ENCODE peak calls at places on chromosomes 7 and 10, in four cellular contexts. One of them, this sample, is unnamed.
A peak's percentile ranks its signal among the peaks of the same experiment; 100 is the strongest.

GRCh38 chr10:67140641-67141040 is 214.8 kb downstream of the LRRTM3 start:
- DNase-seq in A549: no peak
- DNase-seq in astrocyte of the spinal cord: no peak
- DNase-seq in fibroblast of the aortic adventitia: no peak
- DNase-seq in this sample: no peak

GRCh38 chr10:59843733-59844132 is 62.6 kb downstream of the CCDC6 start:
- DNase-seq in fibroblast of the aortic adventitia: no peak
- DNase-seq in A549: no peak
- DNase-seq in astrocyte of the spinal cord: no peak
- DNase-seq in this sample: no peak

GRCh38 chr10:34978080-34978479 is 112.1 kb downstream of the CUL2 start:
- DNase-seq in astrocyte of the spinal cord: no peak
- DNase-seq in A549: no peak
- DNase-seq in fibroblast of the aortic adventitia: no peak
- DNase-seq in this sample: no peak

GRCh38 chr7:2717293-2717904 is 29.4 kb downstream of the AMZ1 start:
- DNase-seq in astrocyte of the spinal cord: peak; percentile 55
- DNase-seq in fibroblast of the aortic adventitia: peak; percentile 54
- DNase-seq in A549: no peak
- DNase-seq in this sample: peak; percentile 37

GRCh38 chr7:11009631-11010030 is 36.0 kb downstream of the PHF14 start:
- DNase-seq in A549: no peak
- DNase-seq in fibroblast of the aortic adventitia: peak; percentile 11
- DNase-seq in astrocyte of the spinal cord: no peak
- DNase-seq in this sample: no peak

GRCh38 chr10:60098676-60099601 is 192.6 kb upstream of the CCDC6 start:
- DNase-seq in A549: peak; percentile 38
- DNase-seq in astrocyte of the spinal cord: no peak
- DNase-seq in fibroblast of the aortic adventitia: no peak
- DNase-seq in this sample: no peak

GRCh38 chr7:73872056-73872908 is 11.3 kb downstream of the TMEM270 start:
- DNase-seq in A549: no peak
- DNase-seq in astrocyte of the spinal cord: no peak
- DNase-seq in fibroblast of the aortic adventitia: no peak
- DNase-seq in this sample: no peak

GRCh38 chr10:132578287-132578951 is 40.8 kb downstream of the INPP5A start:
- DNase-seq in A549: no peak
- DNase-seq in fibroblast of the aortic adventitia: no peak
- DNase-seq in astrocyte of the spinal cord: no peak
- DNase-seq in this sample: no peak

GRCh38 chr10:112960151-112960681 is 10.2 kb downstream of the TCF7L2 start:
- DNase-seq in A549: no peak
- DNase-seq in fibroblast of the aortic adventitia: peak; percentile 22
- DNase-seq in astrocyte of the spinal cord: peak; percentile 30
- DNase-seq in this sample: no peak

GRCh38 chr10:90857635-90858488 is at the start of gene HTR7:
- DNase-seq in fibroblast of the aortic adventitia: no peak
- DNase-seq in astrocyte of the spinal cord: peak; percentile 45
- DNase-seq in A549: peak; percentile 46
- DNase-seq in this sample: peak; percentile 33

GRCh38 chr10:71543608-71544158 is 147.0 kb downstream of the CDH23 start:
- DNase-seq in astrocyte of the spinal cord: no peak
- DNase-seq in fibroblast of the aortic adventitia: no peak
- DNase-seq in A549: no peak
- DNase-seq in this sample: no peak

GRCh38 chr10:131144711-131145375 is 166.7 kb downstream of the TCERG1L start:
- DNase-seq in A549: no peak
- DNase-seq in astrocyte of the spinal cord: no peak
- DNase-seq in fibroblast of the aortic adventitia: no peak
- DNase-seq in this sample: no peak

GRCh38 chr7:141550694-141551079 is 523 bp upstream of the AGK start:
- DNase-seq in A549: peak; percentile 7
- DNase-seq in astrocyte of the spinal cord: no peak
- DNase-seq in fibroblast of the aortic adventitia: no peak
- DNase-seq in this sample: peak; percentile 6

GRCh38 chr7:131076032-131076431 is 251.6 kb upstream of the MKLN1 start:
- DNase-seq in A549: no peak
- DNase-seq in astrocyte of the spinal cord: peak; percentile 59
- DNase-seq in fibroblast of the aortic adventitia: peak; percentile 77
- DNase-seq in this sample: peak; percentile 87

GRCh38 chr10:133458710-133459453 is 5.1 kb downstream of the SCART1 start:
- DNase-seq in astrocyte of the spinal cord: no peak
- DNase-seq in fibroblast of the aortic adventitia: no peak
- DNase-seq in A549: no peak
- DNase-seq in this sample: no peak

GRCh38 chr7:28207486-28208158 is 27.0 kb upstream of the JAZF1 start:
- DNase-seq in astrocyte of the spinal cord: peak; percentile 40
- DNase-seq in A549: no peak
- DNase-seq in fibroblast of the aortic adventitia: peak; percentile 47
- DNase-seq in this sample: peak; percentile 24

GRCh38 chr7:90239625-90240228 is 5.2 kb upstream of the CFAP69 start:
- DNase-seq in fibroblast of the aortic adventitia: no peak
- DNase-seq in astrocyte of the spinal cord: no peak
- DNase-seq in A549: no peak
- DNase-seq in this sample: no peak

GRCh38 chr7:148967032-148967372 is 61.3 kb downstream of the PDIA4 start:
- DNase-seq in astrocyte of the spinal cord: no peak
- DNase-seq in A549: no peak
- DNase-seq in fibroblast of the aortic adventitia: no peak
- DNase-seq in this sample: no peak

GRCh38 chr7:25168145-25168544 is 43.1 kb upstream of the CYCS start:
- DNase-seq in astrocyte of the spinal cord: no peak
- DNase-seq in A549: no peak
- DNase-seq in fibroblast of the aortic adventitia: no peak
- DNase-seq in this sample: no peak

GRCh38 chr10:75223507-75223906 is 12.2 kb downstream of the COMTD1 start:
- DNase-seq in astrocyte of the spinal cord: no peak
- DNase-seq in fibroblast of the aortic adventitia: no peak
- DNase-seq in A549: no peak
- DNase-seq in this sample: no peak

GRCh38 chr7:26156454-26157365 is 4.7 kb downstream of the NFE2L3 start:
- DNase-seq in fibroblast of the aortic adventitia: peak; percentile 90
- DNase-seq in astrocyte of the spinal cord: peak; percentile 95
- DNase-seq in A549: peak; percentile 44
- DNase-seq in this sample: peak; percentile 84

GRCh38 chr7:158753900-158754299 is 49.3 kb upstream of the NCAPG2 start:
- DNase-seq in astrocyte of the spinal cord: no peak
- DNase-seq in fibroblast of the aortic adventitia: no peak
- DNase-seq in A549: no peak
- DNase-seq in this sample: no peak

DNA sequence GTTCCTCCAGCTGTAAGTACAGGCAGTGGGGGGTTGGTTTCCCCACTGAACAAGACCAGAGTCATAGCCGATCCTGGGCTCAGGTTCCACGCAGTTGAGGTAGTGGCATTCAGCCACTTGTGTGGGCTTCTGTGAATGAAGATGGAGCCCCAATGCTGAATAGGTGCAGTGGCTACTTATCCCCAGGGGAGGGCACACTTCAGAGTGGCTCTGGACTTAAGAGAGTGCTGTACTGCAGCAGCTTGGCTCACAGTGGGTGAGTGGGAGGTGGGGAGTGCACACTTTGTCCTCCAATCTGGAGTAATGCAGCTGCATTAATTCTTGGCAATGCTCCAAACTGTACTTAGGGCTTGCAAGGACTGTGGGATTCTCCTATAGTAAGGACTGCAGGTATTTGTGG is 81.9 kb downstream of the BUB3 start:
- DNase-seq in fibroblast of the aortic adventitia: peak; percentile 4
- DNase-seq in A549: no peak
- DNase-seq in astrocyte of the spinal cord: no peak
- DNase-seq in this sample: no peak
- TF ChIP-seq CTCF in fibroblast of the aortic adventitia: peak; percentile 4
- TF ChIP-seq CTCF in A549: no peak
- TF ChIP-seq CTCF in astrocyte of the spinal cord: no peak
- TF ChIP-seq CTCF in this sample: no peak

GRCh38 chr7:107539824-107540223 is 23.9 kb downstream of the COG5 start:
- DNase-seq in astrocyte of the spinal cord: no peak
- DNase-seq in A549: no peak
- DNase-seq in fibroblast of the aortic adventitia: no peak
- DNase-seq in this sample: no peak

GRCh38 chr7:107543338-107543993 is 20.3 kb downstream of the COG5 start:
- DNase-seq in astrocyte of the spinal cord: no peak
- DNase-seq in A549: no peak
- DNase-seq in fibroblast of the aortic adventitia: no peak
- DNase-seq in this sample: no peak

GRCh38 chr7:107544848-107545591 is 18.7 kb downstream of the COG5 start:
- DNase-seq in A549: no peak
- DNase-seq in fibroblast of the aortic adventitia: no peak
- DNase-seq in astrocyte of the spinal cord: no peak
- DNase-seq in this sample: no peak
- H3K4me3 ChIP-seq in A549: no peak overlapping the region
- H3K4me3 ChIP-seq in fibroblast of the aortic adventitia: no peak overlapping the region
- H3K4me3 ChIP-seq in astrocyte of the spinal cord: no peak overlapping the region
- H3K4me3 ChIP-seq in this sample: no peak overlapping the region

GRCh38 chr10:15146366-15146765 is 22.1 kb downstream of the NMT2 start:
- DNase-seq in astrocyte of the spinal cord: no peak
- DNase-seq in A549: no peak
- DNase-seq in fibroblast of the aortic adventitia: no peak
- DNase-seq in this sample: no peak
- TF ChIP-seq CTCF in astrocyte of the spinal cord: no peak
- TF ChIP-seq CTCF in A549: no peak
- TF ChIP-seq CTCF in fibroblast of the aortic adventitia: no peak
- TF ChIP-seq CTCF in this sample: no peak

GRCh38 chr7:151901313-151901669 is 24.4 kb upstream of the PRKAG2 start:
- DNase-seq in A549: no peak
- DNase-seq in astrocyte of the spinal cord: no peak
- DNase-seq in fibroblast of the aortic adventitia: no peak
- DNase-seq in this sample: no peak
- H3K4me3 ChIP-seq in A549: no peak overlapping the region
- H3K4me3 ChIP-seq in astrocyte of the spinal cord: no peak overlapping the region
- H3K4me3 ChIP-seq in fibroblast of the aortic adventitia: peak overlapping the region; percentile 40
- H3K4me3 ChIP-seq in this sample: no peak overlapping the region